ENCODE peak calls at places on chromosomes 2 and 18, in seven cellular contexts. One of them, this sample, is unnamed.

GRCh38 chr18:50011813-50012445 is 183.0 kb downstream of the MYO5B start:
- DNase-seq in T-helper 9 cell: no peak
- DNase-seq in activated CD8-positive, alpha-beta T cell treated with anti-CD3 and anti-CD28 coated beads for 36 hours: no peak
- DNase-seq in NCI-H526: no peak
- DNase-seq in MCF 10A: peak
- DNase-seq in GM23338: no peak
- DNase-seq in neural crest cell: no peak
- DNase-seq in this sample: peak

GRCh38 chr18:23847321-23847986 is 158.2 kb downstream of the LAMA3 start:
- DNase-seq in T-helper 9 cell: no peak
- DNase-seq in activated CD8-positive, alpha-beta T cell treated with anti-CD3 and anti-CD28 coated beads for 36 hours: no peak
- DNase-seq in NCI-H526: no peak
- DNase-seq in MCF 10A: no peak
- DNase-seq in GM23338: no peak
- DNase-seq in neural crest cell: no peak
- DNase-seq in this sample: no peak

GRCh38 chr18:3132700-3133099 is 87.1 kb downstream of the MYOM1 start:
- DNase-seq in T-helper 9 cell: no peak
- DNase-seq in activated CD8-positive, alpha-beta T cell treated with anti-CD3 and anti-CD28 coated beads for 36 hours: no peak
- DNase-seq in NCI-H526: no peak
- DNase-seq in MCF 10A: no peak
- DNase-seq in GM23338: no peak
- DNase-seq in neural crest cell: no peak
- DNase-seq in this sample: no peak

GRCh38 chr2:29878898-29879297 is 42.5 kb downstream of the ALK start:
- DNase-seq in T-helper 9 cell: no peak
- DNase-seq in activated CD8-positive, alpha-beta T cell treated with anti-CD3 and anti-CD28 coated beads for 36 hours: no peak
- DNase-seq in NCI-H526: no peak
- DNase-seq in MCF 10A: peak
- DNase-seq in GM23338: no peak
- DNase-seq in neural crest cell: no peak
- DNase-seq in this sample: no peak

GRCh38 chr2:236748385-236748784 is 178.8 kb downstream of the ACKR3 start:
- DNase-seq in T-helper 9 cell: no peak
- DNase-seq in activated CD8-positive, alpha-beta T cell treated with anti-CD3 and anti-CD28 coated beads for 36 hours: no peak
- DNase-seq in NCI-H526: no peak
- DNase-seq in MCF 10A: peak
- DNase-seq in GM23338: no peak
- DNase-seq in neural crest cell: no peak
- DNase-seq in this sample: no peak

GRCh38 chr2:241502281-241502680 is 6.1 kb downstream of the STK25 start:
- DNase-seq in T-helper 9 cell: no peak
- DNase-seq in activated CD8-positive, alpha-beta T cell treated with anti-CD3 and anti-CD28 coated beads for 36 hours: no peak
- DNase-seq in NCI-H526: no peak
- DNase-seq in MCF 10A: no peak
- DNase-seq in GM23338: no peak
- DNase-seq in neural crest cell: no peak
- DNase-seq in this sample: no peak

GRCh38 chr2:25009954-25010353 is 31.9 kb upstream of the EFR3B start:
- DNase-seq in T-helper 9 cell: no peak
- DNase-seq in activated CD8-positive, alpha-beta T cell treated with anti-CD3 and anti-CD28 coated beads for 36 hours: no peak
- DNase-seq in NCI-H526: no peak
- DNase-seq in MCF 10A: no peak
- DNase-seq in GM23338: no peak
- DNase-seq in neural crest cell: no peak
- DNase-seq in this sample: no peak

GRCh38 chr2:232322560-232323327 is 55.8 kb upstream of the ALPP start:
- DNase-seq in T-helper 9 cell: no peak
- DNase-seq in activated CD8-positive, alpha-beta T cell treated with anti-CD3 and anti-CD28 coated beads for 36 hours: peak
- DNase-seq in NCI-H526: no peak
- DNase-seq in MCF 10A: no peak
- DNase-seq in GM23338: no peak
- DNase-seq in neural crest cell: no peak
- DNase-seq in this sample: no peak

GRCh38 chr2:180063494-180063893 is 56.4 kb upstream of the CWC22 start:
- DNase-seq in T-helper 9 cell: no peak
- DNase-seq in activated CD8-positive, alpha-beta T cell treated with anti-CD3 and anti-CD28 coated beads for 36 hours: no peak
- DNase-seq in NCI-H526: no peak
- DNase-seq in MCF 10A: peak
- DNase-seq in GM23338: no peak
- DNase-seq in neural crest cell: no peak
- DNase-seq in this sample: no peak

GRCh38 chr2:42978887-42979415 is 186.6 kb upstream of the HAAO start:
- DNase-seq in T-helper 9 cell: no peak
- DNase-seq in activated CD8-positive, alpha-beta T cell treated with anti-CD3 and anti-CD28 coated beads for 36 hours: no peak
- DNase-seq in NCI-H526: no peak
- DNase-seq in MCF 10A: no peak
- DNase-seq in GM23338: no peak
- DNase-seq in neural crest cell: no peak
- DNase-seq in this sample: no peak

GRCh38 chr2:237687666-237688065 is 60.3 kb downstream of the LRRFIP1 start:
- DNase-seq in T-helper 9 cell: peak
- DNase-seq in activated CD8-positive, alpha-beta T cell treated with anti-CD3 and anti-CD28 coated beads for 36 hours: peak
- DNase-seq in NCI-H526: no peak
- DNase-seq in MCF 10A: peak
- DNase-seq in GM23338: no peak
- DNase-seq in neural crest cell: no peak
- DNase-seq in this sample: peak

GRCh38 chr2:54589340-54590215 is 133.5 kb downstream of the SPTBN1 start:
- DNase-seq in T-helper 9 cell: no peak
- DNase-seq in activated CD8-positive, alpha-beta T cell treated with anti-CD3 and anti-CD28 coated beads for 36 hours: peak
- DNase-seq in NCI-H526: no peak
- DNase-seq in MCF 10A: peak
- DNase-seq in GM23338: no peak
- DNase-seq in neural crest cell: no peak
- DNase-seq in this sample: no peak

GRCh38 chr18:28175047-28175929 is 1.6 kb downstream of the CDH2 start:
- DNase-seq in T-helper 9 cell: no peak
- DNase-seq in activated CD8-positive, alpha-beta T cell treated with anti-CD3 and anti-CD28 coated beads for 36 hours: no peak
- DNase-seq in NCI-H526: no peak
- DNase-seq in MCF 10A: no peak
- DNase-seq in GM23338: peak
- DNase-seq in neural crest cell: peak
- DNase-seq in this sample: peak

GRCh38 chr18:42401131-42401673 is 446.2 kb downstream of the PIK3C3 start:
- DNase-seq in T-helper 9 cell: no peak
- DNase-seq in activated CD8-positive, alpha-beta T cell treated with anti-CD3 and anti-CD28 coated beads for 36 hours: no peak
- DNase-seq in NCI-H526: no peak
- DNase-seq in MCF 10A: no peak
- DNase-seq in GM23338: peak
- DNase-seq in neural crest cell: no peak
- DNase-seq in this sample: no peak

GRCh38 chr18:74505776-74506175 is 9.6 kb downstream of the CNDP2 start:
- DNase-seq in T-helper 9 cell: no peak
- DNase-seq in activated CD8-positive, alpha-beta T cell treated with anti-CD3 and anti-CD28 coated beads for 36 hours: no peak
- DNase-seq in NCI-H526: no peak
- DNase-seq in MCF 10A: no peak
- DNase-seq in GM23338: no peak
- DNase-seq in neural crest cell: no peak
- DNase-seq in this sample: no peak

GRCh38 chr18:48959921-48960920 is 9.5 kb upstream of the SMAD7 start:
- DNase-seq in T-helper 9 cell: no peak
- DNase-seq in activated CD8-positive, alpha-beta T cell treated with anti-CD3 and anti-CD28 coated beads for 36 hours: no peak
- DNase-seq in NCI-H526: no peak
- DNase-seq in MCF 10A: peak
- DNase-seq in GM23338: peak
- DNase-seq in neural crest cell: no peak
- DNase-seq in this sample: no peak

GRCh38 chr2:240797500-240797895 is 22.5 kb downstream of the KIF1A start:
- DNase-seq in T-helper 9 cell: no peak
- DNase-seq in activated CD8-positive, alpha-beta T cell treated with anti-CD3 and anti-CD28 coated beads for 36 hours: no peak
- DNase-seq in NCI-H526: no peak
- DNase-seq in MCF 10A: no peak
- DNase-seq in GM23338: no peak
- DNase-seq in neural crest cell: no peak
- DNase-seq in this sample: no peak

This sample was measured in astrocyte of the spinal cord.